ENCODE peak calls at places on chromosomes 11 and 22, in five cellular contexts. One of them, this sample, is unnamed.
A peak's percentile ranks its signal among the peaks of the same experiment; 100 is the strongest.

GRCh38 chr22:46509416-46510089 is 27.9 kb downstream of the CELSR1 start:
- DNase-seq in activated naive CD8-positive, alpha-beta T cell treated with anti-CD3 and anti-CD28 coated beads, Interleukin-2, amount 50 U/mL, for 16 hours: no peak
- DNase-seq in frontal cortex: no peak
- DNase-seq in iPS-NIHi11: no peak
- DNase-seq in left lung: no peak
- DNase-seq in this sample: no peak

GRCh38 chr22:42443240-42444059 is 11.2 kb upstream of the NFAM1 start:
- DNase-seq in left lung: no peak
- DNase-seq in frontal cortex: no peak
- DNase-seq in activated naive CD8-positive, alpha-beta T cell treated with anti-CD3 and anti-CD28 coated beads, Interleukin-2, amount 50 U/mL, for 16 hours: no peak
- DNase-seq in iPS-NIHi11: no peak
- DNase-seq in this sample: no peak

GRCh38 chr22:50048836-50049235 is 9.3 kb downstream of the TTLL8 start:
- DNase-seq in activated naive CD8-positive, alpha-beta T cell treated with anti-CD3 and anti-CD28 coated beads, Interleukin-2, amount 50 U/mL, for 16 hours: no peak
- DNase-seq in frontal cortex: no peak
- DNase-seq in iPS-NIHi11: no peak
- DNase-seq in left lung: peak; percentile 56
- DNase-seq in this sample: no peak

GRCh38 chr22:38824587-38824986 is 19.2 kb downstream of the NPTXR start:
- DNase-seq in activated naive CD8-positive, alpha-beta T cell treated with anti-CD3 and anti-CD28 coated beads, Interleukin-2, amount 50 U/mL, for 16 hours: no peak
- DNase-seq in iPS-NIHi11: peak; percentile 95
- DNase-seq in frontal cortex: peak; percentile 68
- DNase-seq in left lung: no peak
- DNase-seq in this sample: peak; percentile 24

GRCh38 chr11:11961399-11962028 is 46.9 kb downstream of the DKK3 start:
- DNase-seq in left lung: no peak
- DNase-seq in iPS-NIHi11: no peak
- DNase-seq in frontal cortex: no peak
- DNase-seq in activated naive CD8-positive, alpha-beta T cell treated with anti-CD3 and anti-CD28 coated beads, Interleukin-2, amount 50 U/mL, for 16 hours: no peak
- DNase-seq in this sample: no peak

GRCh38 chr11:9941991-9942390 is 278.1 kb downstream of the SWAP70 start:
- DNase-seq in activated naive CD8-positive, alpha-beta T cell treated with anti-CD3 and anti-CD28 coated beads, Interleukin-2, amount 50 U/mL, for 16 hours: no peak
- DNase-seq in iPS-NIHi11: no peak
- DNase-seq in left lung: no peak
- DNase-seq in frontal cortex: no peak
- DNase-seq in this sample: no peak

GRCh38 chr11:134290646-134291045 is 14.5 kb downstream of the GLB1L3 start:
- DNase-seq in frontal cortex: no peak
- DNase-seq in iPS-NIHi11: no peak
- DNase-seq in left lung: no peak
- DNase-seq in activated naive CD8-positive, alpha-beta T cell treated with anti-CD3 and anti-CD28 coated beads, Interleukin-2, amount 50 U/mL, for 16 hours: no peak
- DNase-seq in this sample: no peak

GRCh38 chr22:41500303-41500702 is 31.4 kb downstream of the ACO2 start:
- DNase-seq in iPS-NIHi11: no peak
- DNase-seq in left lung: no peak
- DNase-seq in activated naive CD8-positive, alpha-beta T cell treated with anti-CD3 and anti-CD28 coated beads, Interleukin-2, amount 50 U/mL, for 16 hours: no peak
- DNase-seq in frontal cortex: no peak
- DNase-seq in this sample: no peak

GRCh38 chr11:13956988-13957387 is 5.5 kb upstream of the SPON1 start:
- DNase-seq in left lung: no peak
- DNase-seq in iPS-NIHi11: no peak
- DNase-seq in activated naive CD8-positive, alpha-beta T cell treated with anti-CD3 and anti-CD28 coated beads, Interleukin-2, amount 50 U/mL, for 16 hours: no peak
- DNase-seq in frontal cortex: no peak
- DNase-seq in this sample: no peak

GRCh38 chr11:133929401-133930052 is 27.2 kb downstream of the IGSF9B start:
- DNase-seq in iPS-NIHi11: no peak
- DNase-seq in activated naive CD8-positive, alpha-beta T cell treated with anti-CD3 and anti-CD28 coated beads, Interleukin-2, amount 50 U/mL, for 16 hours: no peak
- DNase-seq in left lung: peak; percentile 61
- DNase-seq in frontal cortex: no peak
- DNase-seq in this sample: no peak

GRCh38 chr11:94926698-94927237 is 46.6 kb downstream of the CWC15 start:
- DNase-seq in activated naive CD8-positive, alpha-beta T cell treated with anti-CD3 and anti-CD28 coated beads, Interleukin-2, amount 50 U/mL, for 16 hours: no peak
- DNase-seq in iPS-NIHi11: peak; percentile 40
- DNase-seq in left lung: no peak
- DNase-seq in frontal cortex: peak; percentile 43
- DNase-seq in this sample: no peak

GRCh38 chr11:88478136-88478785 is 140.7 kb upstream of the CTSC start:
- DNase-seq in activated naive CD8-positive, alpha-beta T cell treated with anti-CD3 and anti-CD28 coated beads, Interleukin-2, amount 50 U/mL, for 16 hours: no peak
- DNase-seq in iPS-NIHi11: no peak
- DNase-seq in left lung: no peak
- DNase-seq in frontal cortex: no peak
- DNase-seq in this sample: no peak

GRCh38 chr11:1828542-1828941 is 6.2 kb upstream of the SYT8 start:
- DNase-seq in activated naive CD8-positive, alpha-beta T cell treated with anti-CD3 and anti-CD28 coated beads, Interleukin-2, amount 50 U/mL, for 16 hours: no peak
- DNase-seq in frontal cortex: no peak
- DNase-seq in left lung: no peak
- DNase-seq in iPS-NIHi11: no peak
- DNase-seq in this sample: no peak

GRCh38 chr11:2321311-2321683 is 19.5 kb downstream of the TSPAN32 start:
- DNase-seq in iPS-NIHi11: no peak
- DNase-seq in activated naive CD8-positive, alpha-beta T cell treated with anti-CD3 and anti-CD28 coated beads, Interleukin-2, amount 50 U/mL, for 16 hours: no peak
- DNase-seq in left lung: no peak
- DNase-seq in frontal cortex: no peak
- DNase-seq in this sample: no peak

GRCh38 chr11:13009921-13010736 is 1.0 kb downstream of the RASSF10 start:
- DNase-seq in iPS-NIHi11: peak; percentile 51
- DNase-seq in activated naive CD8-positive, alpha-beta T cell treated with anti-CD3 and anti-CD28 coated beads, Interleukin-2, amount 50 U/mL, for 16 hours: no peak
- DNase-seq in left lung: peak; percentile 70
- DNase-seq in frontal cortex: no peak
- DNase-seq in this sample: no peak

GRCh38 chr11:68610452-68611116 is 73.8 kb upstream of the GAL start:
- DNase-seq in activated naive CD8-positive, alpha-beta T cell treated with anti-CD3 and anti-CD28 coated beads, Interleukin-2, amount 50 U/mL, for 16 hours: no peak
- DNase-seq in iPS-NIHi11: no peak
- DNase-seq in frontal cortex: no peak
- DNase-seq in left lung: no peak
- DNase-seq in this sample: no peak

GRCh38 chr22:26669060-26669481 is 11.7 kb downstream of the MIAT start:
- DNase-seq in activated naive CD8-positive, alpha-beta T cell treated with anti-CD3 and anti-CD28 coated beads, Interleukin-2, amount 50 U/mL, for 16 hours: no peak
- DNase-seq in left lung: no peak
- DNase-seq in frontal cortex: no peak
- DNase-seq in iPS-NIHi11: no peak
- DNase-seq in this sample: no peak

GRCh38 chr22:32684822-32685187 is 116.7 kb upstream of the TIMP3 start:
- DNase-seq in activated naive CD8-positive, alpha-beta T cell treated with anti-CD3 and anti-CD28 coated beads, Interleukin-2, amount 50 U/mL, for 16 hours: no peak
- DNase-seq in left lung: no peak
- DNase-seq in frontal cortex: no peak
- DNase-seq in iPS-NIHi11: no peak
- DNase-seq in this sample: no peak

GRCh38 chr22:24303007-24303406 is 32.4 kb downstream of the SPECC1L start:
- DNase-seq in frontal cortex: no peak
- DNase-seq in left lung: no peak
- DNase-seq in activated naive CD8-positive, alpha-beta T cell treated with anti-CD3 and anti-CD28 coated beads, Interleukin-2, amount 50 U/mL, for 16 hours: no peak
- DNase-seq in iPS-NIHi11: no peak
- DNase-seq in this sample: no peak

GRCh38 chr22:38986629-38987028 is 4.5 kb downstream of the APOBEC3B start:
- DNase-seq in frontal cortex: no peak
- DNase-seq in activated naive CD8-positive, alpha-beta T cell treated with anti-CD3 and anti-CD28 coated beads, Interleukin-2, amount 50 U/mL, for 16 hours: no peak
- DNase-seq in iPS-NIHi11: no peak
- DNase-seq in left lung: no peak
- DNase-seq in this sample: no peak

GRCh38 chr11:19441752-19442553 is 201.2 kb upstream of the E2F8 start:
- DNase-seq in left lung: no peak
- DNase-seq in activated naive CD8-positive, alpha-beta T cell treated with anti-CD3 and anti-CD28 coated beads, Interleukin-2, amount 50 U/mL, for 16 hours: no peak
- DNase-seq in iPS-NIHi11: no peak
- DNase-seq in frontal cortex: no peak
- DNase-seq in this sample: no peak

GRCh38 chr22:43970037-43970747 is 14.9 kb downstream of the SAMM50 start:
- DNase-seq in left lung: no peak
- DNase-seq in iPS-NIHi11: no peak
- DNase-seq in activated naive CD8-positive, alpha-beta T cell treated with anti-CD3 and anti-CD28 coated beads, Interleukin-2, amount 50 U/mL, for 16 hours: no peak
- DNase-seq in frontal cortex: no peak
- DNase-seq in this sample: no peak

GRCh38 chr11:64322925-64323260 is 5.0 kb downstream of the PRDX5 start:
- DNase-seq in left lung: no peak
- DNase-seq in activated naive CD8-positive, alpha-beta T cell treated with anti-CD3 and anti-CD28 coated beads, Interleukin-2, amount 50 U/mL, for 16 hours: no peak
- DNase-seq in frontal cortex: no peak
- DNase-seq in iPS-NIHi11: no peak
- DNase-seq in this sample: no peak

GRCh38 chr11:127564803-127565202 is 564.2 kb upstream of the KIRREL3 start:
- DNase-seq in left lung: no peak
- DNase-seq in activated naive CD8-positive, alpha-beta T cell treated with anti-CD3 and anti-CD28 coated beads, Interleukin-2, amount 50 U/mL, for 16 hours: no peak
- DNase-seq in frontal cortex: no peak
- DNase-seq in iPS-NIHi11: no peak
- DNase-seq in this sample: no peak

GRCh38 chr11:2765491-2765890 is 65.7 kb upstream of the KCNQ1OT1 start:
- DNase-seq in frontal cortex: no peak
- DNase-seq in left lung: no peak
- DNase-seq in activated naive CD8-positive, alpha-beta T cell treated with anti-CD3 and anti-CD28 coated beads, Interleukin-2, amount 50 U/mL, for 16 hours: no peak
- DNase-seq in iPS-NIHi11: no peak
- DNase-seq in this sample: no peak

GRCh38 chr11:134374171-134374570 is 37.9 kb downstream of the B3GAT1 start:
- DNase-seq in left lung: peak; percentile 37
- DNase-seq in activated naive CD8-positive, alpha-beta T cell treated with anti-CD3 and anti-CD28 coated beads, Interleukin-2, amount 50 U/mL, for 16 hours: no peak
- DNase-seq in frontal cortex: no peak
- DNase-seq in iPS-NIHi11: no peak
- DNase-seq in this sample: no peak

GRCh38 chr22:36659762-36660509 is 43.6 kb downstream of the CACNG2 start:
- DNase-seq in frontal cortex: peak; percentile 83
- DNase-seq in left lung: peak; percentile 96
- DNase-seq in activated naive CD8-positive, alpha-beta T cell treated with anti-CD3 and anti-CD28 coated beads, Interleukin-2, amount 50 U/mL, for 16 hours: no peak
- DNase-seq in iPS-NIHi11: peak; percentile 62
- DNase-seq in this sample: peak; percentile 77